ENCODE peak calls at places on chromosome 1, in five cellular contexts. One of them, this sample, is unnamed.

GRCh38 chr1:221494670-221495069 is 247.2 kb downstream of the DUSP10 start:
- DNase-seq in K562: no peak
- DNase-seq in GM12878: no peak
- DNase-seq in HepG2: no peak
- DNase-seq in H1: no peak
- DNase-seq in this sample: no peak

GRCh38 chr1:206883160-206883559 is 14.1 kb upstream of the IL24 start:
- DNase-seq in K562: no peak
- DNase-seq in GM12878: no peak
- DNase-seq in HepG2: no peak
- DNase-seq in H1: no peak
- DNase-seq in this sample: no peak

GRCh38 chr1:203408485-203409229 is 57.7 kb upstream of the FMOD start:
- DNase-seq in K562: no peak
- DNase-seq in GM12878: no peak
- DNase-seq in HepG2: no peak
- DNase-seq in H1: no peak
- DNase-seq in this sample: no peak

GRCh38 chr1:237166593-237167077 is 124.7 kb downstream of the RYR2 start:
- DNase-seq in K562: no peak
- DNase-seq in GM12878: no peak
- DNase-seq in HepG2: no peak
- DNase-seq in H1: no peak
- DNase-seq in this sample: no peak

GRCh38 chr1:217133092-217133491 is 409.9 kb upstream of the ESRRG start:
- DNase-seq in K562: no peak
- DNase-seq in GM12878: no peak
- DNase-seq in HepG2: no peak
- DNase-seq in H1: no peak
- DNase-seq in this sample: peak; percentile 18

GRCh38 chr1:18093193-18093592 is 14.4 kb upstream of the IGSF21 start:
- DNase-seq in K562: no peak
- DNase-seq in GM12878: no peak
- DNase-seq in HepG2: no peak
- DNase-seq in H1: no peak
- DNase-seq in this sample: no peak

GRCh38 chr1:93323185-93323820 is 22.4 kb upstream of the DR1 start:
- DNase-seq in K562: no peak
- DNase-seq in GM12878: no peak
- DNase-seq in HepG2: no peak
- DNase-seq in H1: no peak
- DNase-seq in this sample: no peak

GRCh38 chr1:209883341-209883971 is 54.6 kb upstream of the SYT14 start:
- DNase-seq in K562: no peak
- DNase-seq in GM12878: no peak
- DNase-seq in HepG2: no peak
- DNase-seq in H1: no peak
- DNase-seq in this sample: no peak

GRCh38 chr1:155196103-155196892 is 11.4 kb downstream of the THBS3 start:
- DNase-seq in K562: no peak
- DNase-seq in GM12878: no peak
- DNase-seq in HepG2: no peak
- DNase-seq in H1: no peak
- DNase-seq in this sample: peak; percentile 94

GRCh38 chr1:155199792-155200191 is 7.9 kb downstream of the THBS3 start:
- DNase-seq in K562: no peak
- DNase-seq in GM12878: no peak
- DNase-seq in HepG2: no peak
- DNase-seq in H1: no peak
- DNase-seq in this sample: no peak

GRCh38 chr1:155197901-155198546 is 9.7 kb downstream of the THBS3 start:
- DNase-seq in K562: no peak
- DNase-seq in GM12878: no peak
- DNase-seq in HepG2: no peak
- DNase-seq in H1: no peak
- DNase-seq in this sample: no peak

GRCh38 chr1:155196893-155197638 is 10.6 kb downstream of the THBS3 start:
- DNase-seq in K562: no peak
- DNase-seq in GM12878: no peak
- DNase-seq in HepG2: no peak
- DNase-seq in H1: no peak
- DNase-seq in this sample: no peak

DNA sequence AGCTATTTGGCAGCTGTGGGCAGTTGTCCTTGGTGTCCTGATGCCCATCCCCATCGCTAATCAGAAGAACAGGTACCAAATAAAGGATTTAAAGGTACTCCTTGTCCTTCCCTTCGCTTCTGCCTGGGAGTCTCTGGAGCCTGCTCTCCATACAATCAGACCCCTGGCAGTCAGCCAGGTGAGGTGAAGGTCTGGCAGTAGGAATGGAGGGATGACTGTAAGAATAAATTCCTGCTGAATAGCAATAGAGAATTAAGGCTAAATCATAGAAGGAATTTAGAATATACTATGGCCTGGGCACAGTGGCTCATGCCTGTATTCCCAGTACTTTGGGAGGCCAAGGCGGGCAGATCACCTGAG is 9.2 kb downstream of the THBS3 start:
- DNase-seq in K562: no peak
- DNase-seq in GM12878: no peak
- DNase-seq in HepG2: no peak
- DNase-seq in H1: no peak
- DNase-seq in this sample: no peak
- TF ChIP-seq ATF2 in K562: no peak
- TF ChIP-seq ATF2 in GM12878: no peak
- TF ChIP-seq ATF2 in HepG2: no peak
- TF ChIP-seq ATF2 in H1: no peak
- TF ChIP-seq ATF2 in this sample: no peak

DNA sequence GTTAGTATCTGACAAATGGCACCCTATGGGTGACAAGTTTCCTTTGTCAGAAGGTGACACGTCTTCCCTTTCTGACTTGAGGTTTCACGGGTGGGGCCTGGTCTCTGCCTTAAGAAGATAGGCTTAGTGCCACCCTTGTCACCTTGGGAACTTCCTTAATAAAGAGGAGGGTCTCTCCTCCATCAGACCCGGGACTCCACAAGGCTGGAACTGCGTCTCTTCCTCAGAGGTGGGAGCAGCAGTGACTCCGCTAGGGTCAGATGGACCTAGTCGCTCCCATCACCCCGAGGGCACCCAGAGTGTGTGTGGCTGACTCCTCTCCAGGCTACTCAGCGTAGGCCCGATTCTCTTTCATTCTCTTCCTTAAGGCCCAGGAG is 767 bp upstream of the WDTC1 start:
- DNase-seq in K562: peak; percentile 35
- DNase-seq in GM12878: no peak
- DNase-seq in HepG2: no peak
- DNase-seq in H1: no peak
- DNase-seq in this sample: peak; percentile 16
- TF ChIP-seq ATF2 in K562: no peak
- TF ChIP-seq ATF2 in GM12878: no peak
- TF ChIP-seq ATF2 in HepG2: no peak
- TF ChIP-seq ATF2 in H1: no peak
- TF ChIP-seq ATF2 in this sample: no peak

DNA sequence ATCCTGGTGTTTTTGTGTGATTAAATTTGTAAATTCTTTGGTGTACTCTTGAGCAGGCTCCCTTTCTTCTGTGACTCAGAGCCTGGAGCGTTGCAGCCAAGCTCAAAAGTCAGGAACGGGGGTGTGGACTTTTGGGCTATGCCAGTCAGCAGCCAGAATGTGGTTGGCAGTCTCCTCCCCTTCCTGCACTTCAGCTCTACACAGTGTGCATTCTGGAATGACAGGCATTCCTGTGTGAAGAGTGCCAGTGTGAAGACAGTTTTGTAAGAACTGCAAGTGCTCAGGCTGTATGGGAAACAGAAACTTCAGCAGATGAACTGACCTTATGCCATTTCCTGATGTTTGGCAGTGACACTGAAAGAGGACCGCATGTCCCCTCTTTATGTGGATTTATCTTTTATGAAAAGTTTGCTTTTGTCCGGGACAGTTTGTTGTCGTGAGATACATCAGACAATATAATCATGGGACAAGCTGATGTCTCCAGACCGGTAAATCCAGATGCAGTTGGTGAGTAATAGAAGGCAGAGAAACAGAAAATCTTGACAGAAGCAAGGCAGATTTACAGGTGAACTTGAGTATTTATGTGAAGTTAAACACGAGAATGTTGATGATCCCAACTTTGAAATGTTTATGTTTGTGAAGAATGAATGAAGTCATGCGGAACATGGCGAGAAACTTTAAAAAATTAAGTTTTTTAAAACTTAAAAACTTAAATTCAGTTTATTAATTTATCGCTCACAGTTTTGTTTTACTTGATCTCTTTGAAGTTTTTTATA is 67.7 kb upstream of the RCC1 start:
- DNase-seq in K562: no peak
- DNase-seq in GM12878: no peak
- DNase-seq in HepG2: peak; percentile 96
- DNase-seq in H1: peak; percentile 7
- DNase-seq in this sample: peak; percentile 24
- TF ChIP-seq ATF2 in K562: no peak
- TF ChIP-seq ATF2 in GM12878: no peak
- TF ChIP-seq ATF2 in HepG2: peak; percentile 28
- TF ChIP-seq ATF2 in H1: no peak
- TF ChIP-seq ATF2 in this sample: no peak

GRCh38 chr1:56156937-56157336 is 422.4 kb downstream of the PLPP3 start:
- DNase-seq in K562: no peak
- DNase-seq in GM12878: no peak
- DNase-seq in HepG2: no peak
- DNase-seq in H1: no peak
- DNase-seq in this sample: no peak

GRCh38 chr1:56157477-56157876 is 421.9 kb downstream of the PLPP3 start:
- DNase-seq in K562: no peak
- DNase-seq in GM12878: no peak
- DNase-seq in HepG2: no peak
- DNase-seq in H1: no peak
- DNase-seq in this sample: no peak

GRCh38 chr1:56160916-56161315 is 418.4 kb downstream of the PLPP3 start:
- DNase-seq in K562: no peak
- DNase-seq in GM12878: no peak
- DNase-seq in HepG2: no peak
- DNase-seq in H1: no peak
- DNase-seq in this sample: no peak
- TF ChIP-seq ATF2 in K562: no peak
- TF ChIP-seq ATF2 in GM12878: no peak
- TF ChIP-seq ATF2 in HepG2: no peak
- TF ChIP-seq ATF2 in H1: no peak
- TF ChIP-seq ATF2 in this sample: no peak

This sample was measured in WTC11.